ENCODE peak calls at places on chromosomes 11 and 22, in nine cellular contexts. J is IMR-90; W is PC-9; F is PC-3; Q is CD8-positive, alpha-beta T cell; K is body of pancreas; X is OCI-LY7; A is sigmoid colon; O is breast epithelium. I is an unnamed sample.

GRCh38 chr22:17913705-17914282 is 110.6 kb downstream of the MICAL3 start:
- DNase-seq in Q (no peak), W (no peak), X (no peak), O (no peak), K (no peak), J (peak), A (no peak), F (no peak), I (no peak)

GRCh38 chr11:120200677-120201076 is 10.2 kb upstream of the OAF start:
- DNase-seq in W (no peak), X (no peak), J (no peak), O (no peak), K (no peak), Q (no peak), F (no peak), A (no peak), I (no peak)

GRCh38 chr22:31229402-31230140 is 17.5 kb downstream of the LIMK2 start:
- DNase-seq in K (peak), O (peak), W (no peak), Q (no peak), A (peak), J (peak), F (no peak), X (no peak), I (no peak)

GRCh38 chr11:64406221-64406946 is 47.4 kb downstream of the RPS6KA4 start:
- DNase-seq in X (no peak), J (peak), O (no peak), A (peak), W (no peak), K (peak), F (no peak), Q (no peak), I (no peak)

GRCh38 chr22:19497245-19497644 is 17.5 kb downstream of the CDC45 start:
- DNase-seq in X (no peak), F (peak), O (no peak), W (no peak), A (no peak), Q (no peak), K (peak), J (peak), I (no peak)

GRCh38 chr11:78008174-78008573 is 13.7 kb upstream of the INTS4 start:
- DNase-seq in X (no peak), J (no peak), W (no peak), K (no peak), O (no peak), A (no peak), Q (no peak), F (no peak), I (no peak)

GRCh38 chr11:102115557-102115956 is 5.3 kb downstream of the YAP1 start:
- DNase-seq in F (peak), K (peak), O (no peak), J (peak), W (no peak), Q (no peak), A (no peak), X (no peak), I (no peak)

GRCh38 chr11:72333657-72334056 is 89.7 kb upstream of the PHOX2A start:
- DNase-seq in J (no peak), Q (peak), K (no peak), X (peak), F (no peak), O (no peak), W (no peak), A (no peak), I (peak)

GRCh38 chr11:96112192-96113099 is 188.5 kb upstream of the MTMR2 start:
- DNase-seq in W (no peak), F (no peak), A (no peak), Q (no peak), O (no peak), X (no peak), K (no peak), J (peak), I (no peak)

GRCh38 chr11:71180694-71181466 is 71.5 kb downstream of the SHANK2 start:
- DNase-seq in Q (no peak), A (peak), K (no peak), O (no peak), F (no peak), J (no peak), X (no peak), W (no peak), I (no peak)

GRCh38 chr11:18723991-18724390 is 2.0 kb downstream of the IGSF22 start:
- DNase-seq in F (no peak), O (no peak), A (no peak), W (no peak), K (peak), J (no peak), Q (no peak), X (no peak), I (no peak)

GRCh38 chr11:18720811-18721575 is 5.0 kb downstream of the IGSF22 start:
- DNase-seq in J (peak), F (peak), W (peak), Q (peak), K (peak), O (peak), X (no peak), A (peak), I (peak)

GRCh38 chr11:18721576-18722292 is 4.3 kb downstream of the IGSF22 start:
- DNase-seq in K (peak), Q (no peak), W (peak), X (peak), A (no peak), O (no peak), F (peak), J (peak), I (peak)

GRCh38 chr11:18722293-18722637 is 3.7 kb downstream of the IGSF22 start:
- DNase-seq in Q (no peak), J (no peak), F (no peak), A (no peak), K (no peak), X (no peak), W (no peak), O (no peak), I (no peak)

DNA sequence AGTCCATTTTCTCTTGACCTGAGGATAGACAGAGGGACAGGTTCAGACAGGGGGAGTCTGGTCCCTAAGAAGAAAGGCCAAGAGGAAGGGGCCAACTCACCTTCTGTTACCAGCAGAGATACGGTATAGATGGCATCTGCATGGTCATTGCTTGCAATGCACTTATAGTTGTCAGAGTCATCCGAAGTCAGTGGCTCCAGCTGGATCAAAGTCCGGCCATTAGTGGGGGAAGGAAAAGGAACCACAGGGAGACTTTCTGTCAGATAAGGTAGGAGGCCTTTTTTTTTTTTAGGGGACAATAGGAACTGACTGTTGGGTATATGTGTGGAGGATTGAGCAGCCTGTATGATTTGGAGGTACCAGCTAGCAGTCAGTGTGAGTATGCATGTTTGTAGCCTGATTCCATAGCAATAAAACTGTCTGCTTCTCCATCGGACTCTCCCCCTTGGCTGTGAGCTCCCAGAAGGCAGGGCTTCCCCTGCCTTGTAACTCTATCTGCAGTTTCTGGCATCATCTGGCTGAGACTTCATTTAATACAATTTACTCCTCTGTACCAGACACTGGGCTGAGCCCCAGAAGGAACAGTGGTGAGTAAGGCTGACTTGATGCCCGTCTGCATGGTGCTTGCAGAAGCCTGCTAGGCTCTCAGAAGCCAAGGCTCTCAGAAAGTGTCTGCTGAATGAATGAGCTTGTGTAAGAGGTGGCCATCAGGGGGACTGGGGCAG is 5.7 kb downstream of the IGSF22 start:
- DNase-seq in O (no peak), X (no peak), A (no peak), K (no peak), Q (no peak), J (peak), F (no peak), W (no peak), I (no peak)
- H3K27ac ChIP-seq in O (peak), X (no peak), A (peak), K (no peak), Q (no peak), J (no peak), F (no peak), W (no peak), I (no peak)

GRCh38 chr11:34516247-34517040 is 2.9 kb upstream of the ELF5 start:
- DNase-seq in A (no peak), X (no peak), O (no peak), W (no peak), J (no peak), Q (no peak), F (no peak), K (no peak), I (no peak)
- H3K4me3 ChIP-seq in A (no peak), X (no peak), O (no peak), W (no peak), J (no peak), Q (no peak), F (no peak), K (no peak), I (no peak)

GRCh38 chr11:108662700-108663099 is 2.2 kb upstream of the DDX10 start:
- DNase-seq in O (no peak), X (peak), K (no peak), W (no peak), Q (no peak), A (no peak), J (no peak), F (no peak), I (no peak)

GRCh38 chr11:108666373-108666772 is 1.5 kb downstream of the DDX10 start:
- DNase-seq in Q (no peak), W (no peak), K (no peak), O (no peak), X (no peak), J (no peak), A (no peak), F (peak), I (no peak)

GRCh38 chr11:108664241-108664640 is 628 bp upstream of the DDX10 start:
- DNase-seq in K (no peak), W (no peak), A (no peak), X (no peak), O (no peak), Q (no peak), J (no peak), F (no peak), I (no peak)

GRCh38 chr11:108664730-108665525 is at the start of gene DDX10:
- DNase-seq in Q (peak), O (peak), K (peak), J (peak), W (peak), F (peak), X (peak), A (peak), I (peak)

DNA sequence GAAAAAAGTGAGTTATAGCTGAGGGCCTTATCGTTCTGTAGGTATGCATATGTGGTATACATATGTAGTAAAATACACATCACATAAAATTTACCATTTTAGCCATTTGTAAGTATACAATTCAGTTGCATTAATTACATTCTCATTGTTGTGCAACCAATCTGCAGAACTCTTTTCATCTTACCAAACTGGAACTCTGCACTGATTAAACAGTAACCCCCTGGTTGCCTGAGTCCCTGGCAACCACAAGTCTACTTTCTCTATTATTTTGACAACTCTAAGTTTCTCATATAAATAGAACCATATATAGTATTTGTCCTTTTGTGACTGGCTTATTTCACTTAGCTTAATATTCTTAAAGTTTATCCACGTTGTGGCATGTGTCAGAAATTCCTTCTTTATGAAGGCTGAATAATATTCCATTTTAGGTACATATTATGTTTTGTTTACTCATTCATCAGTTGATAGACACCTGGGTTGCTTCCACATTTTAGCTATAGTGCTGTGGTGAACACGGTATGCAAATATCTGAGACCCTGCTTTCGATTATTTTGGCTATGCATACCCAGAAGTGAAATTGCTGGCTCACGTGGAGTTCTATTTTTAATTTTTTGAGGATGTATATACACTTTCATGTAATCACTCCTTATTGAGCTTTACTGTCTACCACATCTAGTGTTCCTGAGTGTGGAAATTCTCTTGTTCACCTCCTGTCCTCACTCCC is 1.6 kb upstream of the DDX10 start:
- DNase-seq in X (peak), K (no peak), W (no peak), Q (no peak), O (no peak), J (no peak), A (no peak), F (no peak), I (no peak)
- H3K27ac ChIP-seq in X (peak), K (no peak), W (no peak), Q (no peak), O (no peak), J (no peak), A (no peak), F (no peak), I (no peak)

DNA sequence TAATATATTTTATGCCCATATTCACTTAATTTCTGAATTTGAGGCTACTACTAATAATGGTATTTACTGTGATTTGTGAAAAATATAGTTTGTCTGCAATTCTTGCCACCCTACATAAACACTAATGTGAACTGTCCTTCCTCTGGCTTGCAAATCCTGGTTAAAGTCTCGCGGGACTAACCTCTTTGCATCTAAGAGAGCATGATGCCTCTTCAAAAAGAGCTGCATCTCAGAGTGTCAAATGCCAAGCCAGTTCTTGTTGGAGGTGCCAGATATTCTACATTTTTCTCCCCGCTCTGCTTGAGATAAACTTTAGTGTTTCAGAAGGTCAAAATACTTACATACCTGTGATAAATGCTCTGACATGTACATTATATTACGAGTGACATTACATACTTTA is 2.1 kb downstream of the ARHGAP42 start:
- DNase-seq in X (no peak), J (no peak), K (no peak), Q (no peak), O (no peak), A (no peak), W (no peak), F (no peak), I (no peak)
- H3K4me3 ChIP-seq in X (no peak), J (no peak), K (no peak), Q (no peak), O (no peak), A (no peak), W (peak), F (peak), I (no peak)

GRCh38 chr11:108670381-108670930 is 5.6 kb downstream of the DDX10 start:
- DNase-seq in F (no peak), A (no peak), K (no peak), W (no peak), O (no peak), Q (no peak), X (no peak), J (no peak), I (no peak)
- H3K27ac ChIP-seq in F (no peak), A (no peak), K (no peak), W (no peak), O (no peak), Q (no peak), X (no peak), J (no peak), I (no peak)

GRCh38 chr11:67303132-67303988 is at the start of gene SSH3:
- DNase-seq in X (no peak), K (peak), A (peak), J (peak), Q (no peak), O (peak), W (peak), F (peak), I (no peak)

GRCh38 chr11:67303989-67304411 is 670 bp downstream of the SSH3 start:
- DNase-seq in O (no peak), A (peak), J (no peak), F (peak), K (peak), X (no peak), W (peak), Q (no peak), I (no peak)

GRCh38 chr11:67301313-67301921 is 1.9 kb upstream of the SSH3 start:
- DNase-seq in W (no peak), A (peak), O (no peak), K (no peak), Q (no peak), X (no peak), J (no peak), F (no peak), I (no peak)

GRCh38 chr11:67301951-67302516 is 1.3 kb upstream of the SSH3 start:
- DNase-seq in Q (no peak), J (peak), O (no peak), F (peak), K (peak), X (no peak), A (peak), W (peak), I (no peak)

DNA sequence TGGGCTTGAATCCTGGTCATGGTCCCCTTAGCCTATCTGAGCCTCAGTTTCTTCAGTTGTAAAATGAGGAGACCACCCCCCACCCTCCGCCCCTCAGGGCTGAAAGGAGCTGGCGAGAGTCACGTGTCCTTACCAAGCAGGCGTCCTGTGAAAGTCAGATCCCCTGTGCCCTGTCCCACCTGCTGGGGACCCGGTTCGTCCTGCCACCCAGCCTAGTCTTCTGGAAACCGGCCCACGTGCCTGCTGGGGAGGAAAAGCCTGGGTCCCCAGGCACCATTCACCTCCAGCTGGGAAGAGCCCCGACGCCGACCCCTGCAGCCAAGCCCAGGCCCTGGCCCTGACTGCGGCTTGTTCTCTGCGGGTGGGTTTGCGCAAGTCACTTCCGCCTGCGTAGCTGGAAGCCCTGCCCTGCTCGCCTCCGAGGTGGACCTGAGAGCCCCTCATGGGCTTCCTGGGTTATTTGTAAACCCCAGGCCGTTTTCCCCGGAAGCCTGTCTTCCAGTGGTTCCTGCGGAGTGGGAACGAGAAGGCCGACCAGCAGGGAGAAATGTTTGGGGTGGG is 679 bp upstream of the SSH3 start:
- DNase-seq in F (peak), W (peak), J (peak), K (peak), X (no peak), O (no peak), A (peak), Q (no peak), I (no peak)
- H3K4me3 ChIP-seq in F (peak), W (peak), J (peak), K (peak), X (no peak), O (peak), A (peak), Q (peak), I (peak)

GRCh38 chr11:86577663-86578636 is 94.5 kb downstream of the ME3 start:
- DNase-seq in A (peak), Q (no peak), X (no peak), W (no peak), F (peak), K (peak), O (peak), J (peak), I (no peak)

GRCh38 chr11:86575927-86576326 is 96.5 kb downstream of the ME3 start:
- DNase-seq in J (no peak), Q (no peak), X (no peak), K (no peak), A (no peak), F (no peak), O (no peak), W (no peak), I (no peak)

GRCh38 chr11:86575208-86575855 is 97.1 kb downstream of the ME3 start:
- DNase-seq in Q (no peak), X (no peak), K (no peak), J (peak), W (no peak), O (no peak), F (no peak), A (no peak), I (no peak)

GRCh38 chr11:86578727-86579405 is 93.5 kb downstream of the ME3 start:
- DNase-seq in A (no peak), K (no peak), Q (no peak), J (no peak), W (no peak), O (peak), X (no peak), F (no peak), I (no peak)

DNA sequence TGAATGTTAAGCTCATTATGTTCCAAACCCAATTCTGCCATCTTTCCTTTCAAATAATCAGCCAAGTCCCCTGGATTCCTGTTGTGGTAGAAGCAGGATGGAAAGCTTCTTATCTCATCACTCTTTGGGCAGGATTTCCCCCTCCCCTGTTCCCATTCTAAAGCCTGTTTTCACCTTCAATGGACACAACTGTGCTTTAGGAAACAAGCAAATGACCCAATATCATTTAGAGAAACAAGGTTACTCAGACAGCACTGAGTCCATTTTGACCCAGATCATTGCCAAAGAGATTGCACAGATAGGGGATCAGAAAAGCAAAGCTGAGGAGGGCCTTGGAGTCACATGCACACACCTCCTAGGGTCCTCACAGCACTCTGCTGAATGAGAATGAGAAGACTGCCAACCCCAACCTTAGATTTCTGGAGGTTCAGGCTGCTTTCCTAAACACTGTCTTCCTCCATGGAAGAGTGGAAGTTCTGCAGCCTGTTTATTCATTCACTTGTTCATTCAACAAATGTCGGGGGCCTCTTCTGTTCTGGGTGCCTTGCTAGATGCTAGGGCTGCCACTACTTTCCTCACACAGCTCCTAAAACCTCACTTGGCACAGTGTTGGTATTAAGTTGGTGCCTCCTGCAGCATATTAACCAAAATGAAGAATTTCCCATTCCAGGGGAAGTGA is 95.3 kb downstream of the ME3 start:
- DNase-seq in O (no peak), W (no peak), F (no peak), Q (no peak), J (no peak), A (no peak), K (no peak), X (no peak), I (no peak)
- H3K27ac ChIP-seq in O (peak), W (no peak), F (peak), Q (no peak), J (no peak), A (peak), K (no peak), X (no peak), I (no peak)

GRCh38 chr22:39520874-39521857 is 804 bp downstream of the ATF4 start:
- DNase-seq in O (peak), X (peak), A (peak), J (peak), W (no peak), Q (no peak), F (peak), K (peak), I (peak)
- H3K4me3 ChIP-seq in O (peak), X (peak), A (peak), J (peak), W (peak), Q (peak), F (peak), K (peak), I (peak)